ENCODE peak calls at places on chromosomes 16 and 17, in four cellular contexts. D is K562, V is HepG2, H is GM12878. X is an unnamed sample.

GRCh38 chr16:15856217-15856616 is 611 bp downstream of the MYH11 start:
- DNase-seq in D (no peak), H (no peak), V (no peak), X (no peak)

GRCh38 chr16:31188450-31189411 is 8.8 kb downstream of the FUS start:
- DNase-seq in V (no peak), D (no peak), H (no peak), X (no peak)

GRCh38 chr16:89335803-89336485 is 118.4 kb downstream of the ZNF778 start:
- DNase-seq in H (no peak), V (no peak), D (no peak), X (no peak)

GRCh38 chr17:350706-351435 is 1.7 kb downstream of the RPH3AL start:
- DNase-seq in V (peak; percentile 50), H (no peak), D (no peak), X (no peak)

GRCh38 chr17:63848834-63849689 is 6.6 kb upstream of the SMARCD2 start:
- DNase-seq in H (peak; percentile 72), D (peak; percentile 99), V (peak; percentile 71), X (peak; percentile 95)

GRCh38 chr16:61182416-61182815 is 853.8 kb downstream of the CDH8 start:
- DNase-seq in D (no peak), H (peak; percentile 4), V (no peak), X (no peak)

GRCh38 chr17:49358638-49359247 is 3.3 kb downstream of the ZNF652 start:
- DNase-seq in V (no peak), D (peak; percentile 30), H (peak; percentile 75), X (no peak)

GRCh38 chr17:1076299-1076981 is 79.5 kb downstream of the TIMM22 start:
- DNase-seq in H (no peak), D (no peak), V (no peak), X (no peak)

GRCh38 chr16:87924041-87924851 is 12.1 kb downstream of the CA5A start:
- DNase-seq in V (no peak), D (no peak), H (peak; percentile 16), X (no peak)

GRCh38 chr17:48357727-48358126 is 72.3 kb downstream of the SKAP1 start:
- DNase-seq in D (no peak), V (no peak), H (no peak), X (no peak)

GRCh38 chr16:2985457-2985856 is 5.2 kb upstream of the PKMYT1 start:
- DNase-seq in V (no peak), H (no peak), D (no peak), X (no peak)

GRCh38 chr16:49890876-49891275 is 35.0 kb upstream of the ZNF423 start:
- DNase-seq in H (no peak), V (no peak), D (peak; percentile 14), X (peak; percentile 30)

GRCh38 chr17:78787444-78787843 is 5.4 kb upstream of the CYTH1 start:
- DNase-seq in D (peak; percentile 84), H (no peak), V (no peak), X (peak; percentile 38)

GRCh38 chr16:53666816-53667415 is 36.7 kb downstream of the RPGRIP1L start:
- DNase-seq in H (no peak), D (no peak), V (peak; percentile 17), X (no peak)

GRCh38 chr17:37107406-37108083 is 158.8 kb downstream of the AATF start:
- DNase-seq in H (no peak), V (no peak), D (no peak), X (no peak)

GRCh38 chr17:72632026-72632684 is 460.3 kb downstream of the SLC39A11 start:
- DNase-seq in V (peak; percentile 98), H (no peak), D (no peak), X (no peak)

GRCh38 chr17:50559674-50560184 is 786 bp upstream of the CACNA1G start:
- DNase-seq in D (peak; percentile 78), V (no peak), H (no peak), X (peak; percentile 74)

GRCh38 chr16:57997176-57997527 is 3.3 kb downstream of the ZNF319 start:
- DNase-seq in D (no peak), V (no peak), H (no peak), X (no peak)

GRCh38 chr16:35525979-35526590 is 2066.7 kb downstream of the TP53TG3F start:
- DNase-seq in D (no peak), V (no peak), H (no peak), X (no peak)

GRCh38 chr16:83338941-83339340 is 468.8 kb upstream of the HSBP1 start:
- DNase-seq in D (no peak), V (no peak), H (no peak), X (no peak)

GRCh38 chr17:4900231-4901107 is 1.1 kb downstream of the C17orf107 start:
- DNase-seq in D (no peak), H (no peak), V (no peak), X (no peak)

GRCh38 chr17:46147167-46147749 is 46.0 kb downstream of the KANSL1 start:
- DNase-seq in H (no peak), D (no peak), V (no peak), X (no peak)

GRCh38 chr16:49596699-49597291 is 223.2 kb downstream of the C16orf78 start:
- DNase-seq in V (no peak), H (no peak), D (no peak), X (no peak)

GRCh38 chr16:4324871-4325740 is 9.2 kb downstream of the GLIS2 start:
- DNase-seq in D (peak; percentile 31), H (no peak), V (no peak), X (no peak)

GRCh38 chr17:73436966-73437365 is 125.2 kb upstream of the CDC42EP4 start:
- DNase-seq in V (no peak), D (no peak), H (no peak), X (no peak)

GRCh38 chr16:86965840-86966239 is 351.4 kb downstream of the C16orf95 start:
- DNase-seq in H (no peak), D (no peak), V (no peak), X (no peak)

GRCh38 chr17:65984299-65984698 is 207.6 kb downstream of the CEP112 start:
- DNase-seq in V (no peak), H (no peak), D (no peak), X (no peak)

GRCh38 chr17:44599298-44600175 is 42.3 kb downstream of the FZD2 start:
- DNase-seq in H (no peak), V (no peak), D (peak; percentile 47), X (no peak)

GRCh38 chr16:51289336-51289735 is 138.3 kb upstream of the SALL1 start:
- DNase-seq in H (no peak), D (no peak), V (no peak), X (no peak)

GRCh38 chr16:86585821-86586611 is 7.7 kb downstream of the FOXL1 start:
- DNase-seq in D (no peak), V (no peak), H (no peak), X (no peak)

GRCh38 chr17:13114601-13115024 is 96.8 kb upstream of the ELAC2 start:
- DNase-seq in H (no peak), D (peak; percentile 43), V (peak; percentile 24), X (peak; percentile 82)

GRCh38 chr16:9869776-9870175 is 312.5 kb downstream of the GRIN2A start:
- DNase-seq in D (no peak), V (no peak), H (no peak), X (no peak)

GRCh38 chr16:21598676-21599157 is 660 bp upstream of the METTL9 start:
- DNase-seq in D (peak; percentile 36), V (no peak), H (no peak), X (no peak)

GRCh38 chr16:57765160-57765728 is 29.7 kb downstream of the KATNB1 start:
- DNase-seq in D (no peak), V (no peak), H (no peak), X (no peak)

GRCh38 chr16:81116285-81116684 is 20.1 kb upstream of the GCSH start:
- DNase-seq in H (no peak), V (no peak), D (no peak), X (no peak)

GRCh38 chr17:15289285-15290185 is 24.4 kb upstream of the PMP22 start:
- DNase-seq in D (peak; percentile 21), V (peak; percentile 25), H (no peak), X (no peak)

GRCh38 chr17:7677388-7678067 is 9.8 kb downstream of the TP53 start:
- DNase-seq in H (no peak), D (no peak), V (no peak), X (no peak)

GRCh38 chr17:7674934-7675333 is 12.4 kb downstream of the TP53 start:
- DNase-seq in D (no peak), H (no peak), V (no peak), X (peak; percentile 2)

GRCh38 chr17:7668482-7668881 is 17.8 kb downstream of the ATP1B2 start:
- DNase-seq in V (no peak), H (no peak), D (no peak), X (no peak)

GRCh38 chr17:7676533-7676932 is 10.8 kb downstream of the TP53 start:
- DNase-seq in V (no peak), H (no peak), D (no peak), X (peak; percentile 1)

DNA sequence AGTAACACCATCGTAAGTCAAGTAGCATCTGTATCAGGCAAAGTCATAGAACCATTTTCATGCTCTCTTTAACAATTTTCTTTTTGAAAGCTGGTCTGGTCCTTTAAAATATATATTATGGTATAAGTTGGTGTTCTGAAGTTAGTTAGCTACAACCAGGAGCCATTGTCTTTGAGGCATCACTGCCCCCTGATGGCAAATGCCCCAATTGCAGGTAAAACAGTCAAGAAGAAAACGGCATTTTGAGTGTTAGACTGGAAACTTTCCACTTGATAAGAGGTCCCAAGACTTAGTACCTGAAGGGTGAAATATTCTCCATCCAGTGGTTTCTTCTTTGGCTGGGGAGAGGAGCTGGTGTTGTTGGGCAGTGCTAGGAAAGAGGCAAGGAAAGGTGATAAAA is 14.1 kb downstream of the TP53 start:
- DNase-seq in V (peak; percentile 27), D (peak; percentile 47), H (peak; percentile 3), X (peak; percentile 26)
- TF ChIP-seq BHLHE40 in V (no peak), D (no peak), H (no peak), X (no peak)

GRCh38 chr16:48011466-48011865 is 144.3 kb downstream of the ABCC12 start:
- DNase-seq in V (no peak), D (no peak), H (no peak), X (no peak)

GRCh38 chr16:48008011-48008410 is 147.8 kb downstream of the ABCC12 start:
- DNase-seq in D (no peak), H (no peak), V (no peak), X (no peak)

GRCh38 chr16:48014349-48015135 is 141.3 kb downstream of the ABCC12 start:
- DNase-seq in H (no peak), V (peak; percentile 11), D (peak; percentile 2), X (no peak)

GRCh38 chr16:48011888-48012658 is 143.7 kb downstream of the ABCC12 start:
- DNase-seq in V (no peak), H (no peak), D (no peak), X (no peak)

GRCh38 chr16:48013476-48013875 is 142.3 kb downstream of the ABCC12 start:
- DNase-seq in D (no peak), H (no peak), V (no peak), X (no peak)
- TF ChIP-seq FOXK2 in D (no peak), H (no peak), V (no peak), X (no peak)

DNA sequence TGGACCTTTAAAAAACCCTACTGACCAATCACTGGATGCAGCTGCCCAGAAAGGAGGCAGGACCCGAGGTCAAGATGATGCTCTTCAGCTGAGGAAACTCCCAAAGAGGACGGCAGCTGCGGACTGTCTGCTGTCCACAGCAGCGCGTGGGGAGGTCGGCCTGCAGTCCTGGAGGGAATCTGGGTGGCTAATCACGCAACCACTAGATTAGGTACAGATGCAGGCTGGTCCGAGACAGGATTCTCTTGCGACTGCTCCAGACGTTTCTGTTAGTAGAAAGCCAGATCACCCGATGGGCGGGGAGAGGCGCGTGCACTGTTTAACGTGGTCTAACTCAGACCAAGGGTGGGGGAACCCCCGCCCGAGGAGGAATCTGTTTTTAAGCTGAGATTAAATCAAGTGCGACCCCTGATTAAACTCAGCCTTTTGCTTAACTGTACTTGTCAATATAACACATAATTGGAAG is 8.8 kb downstream of the CTRB2 start:
- DNase-seq in D (peak; percentile 20), H (no peak), V (no peak), X (no peak)
- TF ChIP-seq BHLHE40 in D (no peak), H (no peak), V (no peak), X (no peak)

GRCh38 chr17:40540448-40540847 is 24.8 kb downstream of the CCR7 start:
- DNase-seq in V (no peak), H (no peak), D (no peak), X (no peak)
- TF ChIP-seq FOXK2 in V (no peak), H (no peak), D (no peak), X (no peak)

X was measured in HEK293T.